ENCODE peak calls at places on chromosomes 12 and 14, in five cellular contexts. One of them, this sample, is unnamed.

GRCh38 chr12:70722584-70723343 is 85.5 kb upstream of the PTPRB start:
- DNase-seq in body of pancreas: no peak
- DNase-seq in fibroblast of villous mesenchyme: no peak
- DNase-seq in GM12865: peak; percentile 9
- DNase-seq in mesenchymal stem cell: peak; percentile 27
- DNase-seq in this sample: peak; percentile 23

GRCh38 chr14:69713127-69713800 is 53.7 kb upstream of the SRSF5 start:
- DNase-seq in mesenchymal stem cell: no peak
- DNase-seq in fibroblast of villous mesenchyme: no peak
- DNase-seq in GM12865: no peak
- DNase-seq in body of pancreas: peak; percentile 69
- DNase-seq in this sample: no peak

GRCh38 chr12:10016881-10017280 is 6.5 kb downstream of the CLEC12B start:
- DNase-seq in GM12865: no peak
- DNase-seq in mesenchymal stem cell: no peak
- DNase-seq in body of pancreas: no peak
- DNase-seq in fibroblast of villous mesenchyme: no peak
- DNase-seq in this sample: peak; percentile 34

GRCh38 chr14:59918824-59919581 is 941 bp upstream of the LRRC9 start:
- DNase-seq in mesenchymal stem cell: peak; percentile 49
- DNase-seq in GM12865: peak; percentile 21
- DNase-seq in body of pancreas: peak; percentile 20
- DNase-seq in fibroblast of villous mesenchyme: peak; percentile 20
- DNase-seq in this sample: peak; percentile 36

GRCh38 chr12:9730591-9730990 is 2.3 kb downstream of the CLECL1 start:
- DNase-seq in body of pancreas: no peak
- DNase-seq in GM12865: peak; percentile 53
- DNase-seq in mesenchymal stem cell: no peak
- DNase-seq in fibroblast of villous mesenchyme: no peak
- DNase-seq in this sample: no peak

GRCh38 chr14:62251237-62251636 is 489.0 kb downstream of the SNAPC1 start:
- DNase-seq in fibroblast of villous mesenchyme: no peak
- DNase-seq in mesenchymal stem cell: no peak
- DNase-seq in GM12865: no peak
- DNase-seq in body of pancreas: no peak
- DNase-seq in this sample: no peak

GRCh38 chr14:68232643-68233055 is 413.1 kb downstream of the RAD51B start:
- DNase-seq in body of pancreas: peak; percentile 86
- DNase-seq in GM12865: peak; percentile 95
- DNase-seq in fibroblast of villous mesenchyme: peak; percentile 98
- DNase-seq in mesenchymal stem cell: peak; percentile 100
- DNase-seq in this sample: peak; percentile 100

GRCh38 chr14:20332386-20332945 is 613 bp downstream of the CCNB1IP1 start:
- DNase-seq in mesenchymal stem cell: peak; percentile 46
- DNase-seq in fibroblast of villous mesenchyme: peak; percentile 26
- DNase-seq in body of pancreas: peak; percentile 34
- DNase-seq in GM12865: peak; percentile 13
- DNase-seq in this sample: peak; percentile 40

GRCh38 chr14:100392266-100392850 is 69.2 kb downstream of the SLC25A47 start:
- DNase-seq in mesenchymal stem cell: peak; percentile 59
- DNase-seq in fibroblast of villous mesenchyme: peak; percentile 80
- DNase-seq in GM12865: no peak
- DNase-seq in body of pancreas: no peak
- DNase-seq in this sample: peak; percentile 19

This sample was measured in amniotic epithelial cell.